ENCODE peak calls at places on chromosomes 11 and 22, in five cellular contexts. One of them, this sample, is unnamed.

GRCh38 chr11:104792861-104793260 is 105.4 kb downstream of the CASP12 start:
- DNase-seq in H1: no peak
- DNase-seq in SJCRH30: no peak
- DNase-seq in colonic mucosa: no peak
- DNase-seq in stomach: no peak
- DNase-seq in this sample: no peak

GRCh38 chr11:119188067-119188466 is 2.8 kb downstream of the NHERF4 start:
- DNase-seq in H1: no peak
- DNase-seq in SJCRH30: no peak
- DNase-seq in colonic mucosa: no peak
- DNase-seq in stomach: no peak
- DNase-seq in this sample: no peak

GRCh38 chr11:75191330-75191717 is 40.4 kb downstream of the SLCO2B1 start:
- DNase-seq in H1: no peak
- DNase-seq in SJCRH30: peak; percentile 37
- DNase-seq in colonic mucosa: no peak
- DNase-seq in stomach: no peak
- DNase-seq in this sample: no peak

GRCh38 chr11:88414981-88415391 is 77.5 kb upstream of the CTSC start:
- DNase-seq in H1: no peak
- DNase-seq in SJCRH30: peak; percentile 3
- DNase-seq in colonic mucosa: no peak
- DNase-seq in stomach: no peak
- DNase-seq in this sample: no peak

GRCh38 chr11:20353829-20354434 is 9.6 kb upstream of the HTATIP2 start:
- DNase-seq in H1: no peak
- DNase-seq in SJCRH30: peak; percentile 87
- DNase-seq in colonic mucosa: no peak
- DNase-seq in stomach: peak; percentile 29
- DNase-seq in this sample: no peak

GRCh38 chr11:45089251-45089650 is 57.2 kb upstream of the PRDM11 start:
- DNase-seq in H1: no peak
- DNase-seq in SJCRH30: no peak
- DNase-seq in colonic mucosa: peak; percentile 52
- DNase-seq in stomach: peak; percentile 33
- DNase-seq in this sample: no peak

GRCh38 chr22:46129390-46130041 is 20.8 kb upstream of the PPARA start:
- DNase-seq in H1: no peak
- DNase-seq in SJCRH30: no peak
- DNase-seq in colonic mucosa: no peak
- DNase-seq in stomach: no peak
- DNase-seq in this sample: no peak

GRCh38 chr11:44621140-44621681 is 55.7 kb downstream of the CD82 start:
- DNase-seq in H1: peak; percentile 46
- DNase-seq in SJCRH30: peak; percentile 87
- DNase-seq in colonic mucosa: peak; percentile 74
- DNase-seq in stomach: peak; percentile 70
- DNase-seq in this sample: no peak

GRCh38 chr11:12397953-12398352 is 20.6 kb downstream of the PARVA start:
- DNase-seq in H1: no peak
- DNase-seq in SJCRH30: peak; percentile 72
- DNase-seq in colonic mucosa: no peak
- DNase-seq in stomach: no peak
- DNase-seq in this sample: no peak

GRCh38 chr22:45007946-45008852 is 1.6 kb downstream of the PHF21B start:
- DNase-seq in H1: no peak
- DNase-seq in SJCRH30: no peak
- DNase-seq in colonic mucosa: no peak
- DNase-seq in stomach: no peak
- DNase-seq in this sample: no peak

GRCh38 chr11:59644528-59644927 is 24.3 kb downstream of the PATL1 start:
- DNase-seq in H1: no peak
- DNase-seq in SJCRH30: no peak
- DNase-seq in colonic mucosa: no peak
- DNase-seq in stomach: no peak
- DNase-seq in this sample: no peak

GRCh38 chr11:14150878-14151277 is 188.4 kb downstream of the SPON1 start:
- DNase-seq in H1: no peak
- DNase-seq in SJCRH30: no peak
- DNase-seq in colonic mucosa: no peak
- DNase-seq in stomach: no peak
- DNase-seq in this sample: no peak

GRCh38 chr11:13465909-13466371 is 2.9 kb upstream of the BTBD10 start:
- DNase-seq in H1: no peak
- DNase-seq in SJCRH30: peak; percentile 62
- DNase-seq in colonic mucosa: no peak
- DNase-seq in stomach: no peak
- DNase-seq in this sample: peak; percentile 22

GRCh38 chr11:3947084-3947483 is 91.6 kb downstream of the STIM1 start:
- DNase-seq in H1: no peak
- DNase-seq in SJCRH30: peak; percentile 42
- DNase-seq in colonic mucosa: peak; percentile 41
- DNase-seq in stomach: no peak
- DNase-seq in this sample: no peak

GRCh38 chr11:57482782-57483569 is 22.6 kb downstream of the RTN4RL2 start:
- DNase-seq in H1: no peak
- DNase-seq in SJCRH30: peak; percentile 77
- DNase-seq in colonic mucosa: no peak
- DNase-seq in stomach: peak; percentile 44
- DNase-seq in this sample: no peak

GRCh38 chr11:130588471-130588870 is 140.0 kb downstream of the ADAMTS15 start:
- DNase-seq in H1: no peak
- DNase-seq in SJCRH30: no peak
- DNase-seq in colonic mucosa: no peak
- DNase-seq in stomach: no peak
- DNase-seq in this sample: no peak

GRCh38 chr11:95831198-95831883 is 41.0 kb downstream of the CEP57 start:
- DNase-seq in H1: no peak
- DNase-seq in SJCRH30: peak; percentile 27
- DNase-seq in colonic mucosa: no peak
- DNase-seq in stomach: no peak
- DNase-seq in this sample: peak; percentile 6

GRCh38 chr11:18657696-18658095 is 23.6 kb upstream of the SPTY2D1 start:
- DNase-seq in H1: no peak
- DNase-seq in SJCRH30: no peak
- DNase-seq in colonic mucosa: no peak
- DNase-seq in stomach: no peak
- DNase-seq in this sample: no peak

GRCh38 chr11:92329137-92329536 is 104.5 kb downstream of the FAT3 start:
- DNase-seq in H1: no peak
- DNase-seq in SJCRH30: no peak
- DNase-seq in colonic mucosa: no peak
- DNase-seq in stomach: no peak
- DNase-seq in this sample: no peak

GRCh38 chr11:78338138-78338537 is 79.5 kb downstream of the GAB2 start:
- DNase-seq in H1: no peak
- DNase-seq in SJCRH30: no peak
- DNase-seq in colonic mucosa: no peak
- DNase-seq in stomach: no peak
- DNase-seq in this sample: no peak

GRCh38 chr11:115964091-115964490 is 459.9 kb upstream of the CADM1 start:
- DNase-seq in H1: no peak
- DNase-seq in SJCRH30: no peak
- DNase-seq in colonic mucosa: no peak
- DNase-seq in stomach: no peak
- DNase-seq in this sample: no peak

GRCh38 chr11:69080361-69080973 is 31.7 kb downstream of the TPCN2 start:
- DNase-seq in H1: no peak
- DNase-seq in SJCRH30: no peak
- DNase-seq in colonic mucosa: no peak
- DNase-seq in stomach: no peak
- DNase-seq in this sample: no peak

GRCh38 chr11:87173185-87174039 is 135.7 kb downstream of the TMEM135 start:
- DNase-seq in H1: no peak
- DNase-seq in SJCRH30: peak; percentile 23
- DNase-seq in colonic mucosa: no peak
- DNase-seq in stomach: no peak
- DNase-seq in this sample: no peak

GRCh38 chr11:63811522-63811921 is 1.7 kb upstream of the SPINDOC start:
- DNase-seq in H1: no peak
- DNase-seq in SJCRH30: no peak
- DNase-seq in colonic mucosa: no peak
- DNase-seq in stomach: no peak
- DNase-seq in this sample: no peak

GRCh38 chr22:49500076-49500460 is 327.6 kb downstream of the BRD1 start:
- DNase-seq in H1: no peak
- DNase-seq in SJCRH30: no peak
- DNase-seq in colonic mucosa: no peak
- DNase-seq in stomach: no peak
- DNase-seq in this sample: no peak

GRCh38 chr11:105151936-105152554 is 12.5 kb upstream of the CARD18 start:
- DNase-seq in H1: no peak
- DNase-seq in SJCRH30: no peak
- DNase-seq in colonic mucosa: no peak
- DNase-seq in stomach: no peak
- DNase-seq in this sample: no peak

GRCh38 chr11:43765194-43765593 is 84.7 kb downstream of the HSD17B12 start:
- DNase-seq in H1: no peak
- DNase-seq in SJCRH30: no peak
- DNase-seq in colonic mucosa: no peak
- DNase-seq in stomach: no peak
- DNase-seq in this sample: no peak

GRCh38 chr11:68889948-68890446 is 13.6 kb downstream of the MRPL21 start:
- DNase-seq in H1: peak; percentile 57
- DNase-seq in SJCRH30: peak; percentile 11
- DNase-seq in colonic mucosa: peak; percentile 28
- DNase-seq in stomach: no peak
- DNase-seq in this sample: peak; percentile 98

GRCh38 chr11:61837411-61838005 is 9.4 kb downstream of the FADS2 start:
- DNase-seq in H1: no peak
- DNase-seq in SJCRH30: no peak
- DNase-seq in colonic mucosa: no peak
- DNase-seq in stomach: no peak
- DNase-seq in this sample: no peak

DNA sequence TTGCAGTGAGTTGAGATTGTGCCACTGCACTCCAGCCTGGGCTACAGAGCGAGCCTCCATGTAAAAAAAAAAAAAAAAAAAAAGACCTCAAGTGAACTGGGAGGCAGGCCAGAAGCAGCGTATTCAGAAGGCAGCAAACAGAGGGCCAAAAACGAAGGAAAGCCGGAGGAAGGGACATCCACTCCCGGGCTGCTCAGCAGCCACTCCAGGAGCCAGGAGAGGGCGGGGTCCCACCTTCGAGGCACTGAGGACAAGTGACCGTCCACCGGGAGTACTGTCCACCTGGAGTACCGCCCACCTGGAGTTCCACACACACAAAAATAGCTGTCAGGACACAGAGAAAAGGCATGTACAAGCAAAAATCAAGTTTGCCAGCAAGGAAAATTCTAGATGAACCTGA is 5.5 kb downstream of the TOLLIP start:
- DNase-seq in H1: no peak
- DNase-seq in SJCRH30: no peak
- DNase-seq in colonic mucosa: no peak
- DNase-seq in stomach: peak; percentile 80
- DNase-seq in this sample: no peak
- H3K4me3 ChIP-seq in H1: no peak overlapping the region
- H3K4me3 ChIP-seq in SJCRH30: no peak overlapping the region
- H3K4me3 ChIP-seq in colonic mucosa: no peak overlapping the region
- H3K4me3 ChIP-seq in stomach: no peak overlapping the region
- H3K4me3 ChIP-seq in this sample: no peak overlapping the region

DNA sequence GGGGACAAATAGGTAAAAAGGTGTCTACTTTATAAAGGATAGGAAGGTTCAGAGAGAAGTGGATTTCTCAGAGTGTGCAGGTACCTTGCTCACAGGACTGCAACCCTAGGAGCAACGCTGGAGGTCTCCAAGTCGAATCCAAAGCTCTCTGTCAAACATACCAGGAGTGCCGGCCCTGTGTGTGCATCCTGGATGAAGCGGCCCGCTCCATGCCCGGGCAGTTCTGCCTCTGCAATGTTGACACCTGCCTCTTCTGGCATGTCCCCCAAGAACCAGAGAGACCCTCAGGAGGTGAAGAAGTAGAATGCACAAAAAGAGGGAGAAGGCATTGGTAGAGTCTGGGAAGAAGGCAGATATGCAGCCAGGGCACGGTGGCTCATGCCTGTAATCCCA is 3.1 kb upstream of the TSSK2 start:
- DNase-seq in H1: no peak
- DNase-seq in SJCRH30: no peak
- DNase-seq in colonic mucosa: no peak
- DNase-seq in stomach: no peak
- DNase-seq in this sample: no peak
- H3K27ac ChIP-seq in H1: no peak overlapping the region
- H3K27ac ChIP-seq in SJCRH30: no peak overlapping the region
- H3K27ac ChIP-seq in colonic mucosa: no peak overlapping the region
- H3K27ac ChIP-seq in stomach: no peak overlapping the region
- H3K27ac ChIP-seq in this sample: no peak overlapping the region

DNA sequence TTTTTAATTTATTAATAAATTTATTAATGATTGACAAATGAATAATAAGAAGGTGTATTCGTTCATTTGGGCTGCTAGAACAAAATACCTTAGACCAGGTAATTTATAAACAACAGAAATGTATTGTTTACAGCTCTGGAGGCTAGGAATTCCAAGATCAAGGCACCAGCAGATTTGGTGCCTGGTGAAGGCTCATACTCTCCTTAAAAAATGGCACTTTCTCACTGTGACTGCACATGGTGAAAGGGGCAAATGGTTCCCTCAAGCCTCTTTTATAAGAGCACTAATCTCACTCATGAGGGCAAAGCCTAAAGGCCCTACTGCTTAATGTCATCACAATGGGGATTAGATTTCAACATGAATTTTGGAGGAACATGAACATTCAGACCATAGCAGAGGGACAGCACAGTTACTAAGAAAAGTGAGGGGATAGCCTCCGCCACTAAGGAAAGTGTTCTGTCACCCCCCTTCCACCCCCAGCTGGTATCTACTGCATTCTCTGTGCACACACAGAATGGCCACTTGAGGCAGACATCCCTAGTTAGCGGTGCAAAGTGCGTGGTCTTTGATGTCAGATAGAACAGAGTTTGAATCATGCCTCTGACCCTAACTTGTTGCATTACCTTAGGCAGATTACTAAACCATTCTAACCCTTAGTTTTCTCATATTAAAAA is 47.2 kb upstream of the CEP295 start:
- DNase-seq in H1: no peak
- DNase-seq in SJCRH30: peak; percentile 19
- DNase-seq in colonic mucosa: no peak
- DNase-seq in stomach: no peak
- DNase-seq in this sample: no peak
- H3K9me3 ChIP-seq in H1: no peaks in the 10 kb centered on the region
- H3K9me3 ChIP-seq in SJCRH30: no peaks in the 10 kb centered on the region
- H3K9me3 ChIP-seq in colonic mucosa: no peaks in the 10 kb centered on the region
- H3K9me3 ChIP-seq in stomach: no peaks in the 10 kb centered on the region
- H3K9me3 ChIP-seq in this sample: no peaks in the 10 kb centered on the region

GRCh38 chr11:17541330-17541885 is 2.8 kb downstream of the USH1C start:
- DNase-seq in H1: no peak
- DNase-seq in SJCRH30: no peak
- DNase-seq in colonic mucosa: peak; percentile 36
- DNase-seq in stomach: no peak
- DNase-seq in this sample: no peak

GRCh38 chr11:17544181-17544622 is at the start of gene USH1C:
- DNase-seq in H1: no peak
- DNase-seq in SJCRH30: no peak
- DNase-seq in colonic mucosa: peak; percentile 83
- DNase-seq in stomach: peak; percentile 72
- DNase-seq in this sample: no peak

GRCh38 chr11:17542249-17542648 is 2.0 kb downstream of the USH1C start:
- DNase-seq in H1: no peak
- DNase-seq in SJCRH30: no peak
- DNase-seq in colonic mucosa: peak; percentile 88
- DNase-seq in stomach: peak; percentile 72
- DNase-seq in this sample: no peak

GRCh38 chr11:17543041-17543440 is 1.2 kb downstream of the USH1C start:
- DNase-seq in H1: no peak
- DNase-seq in SJCRH30: no peak
- DNase-seq in colonic mucosa: peak; percentile 68
- DNase-seq in stomach: no peak
- DNase-seq in this sample: no peak

GRCh38 chr11:17543574-17544180 is 539 bp downstream of the USH1C start:
- DNase-seq in H1: no peak
- DNase-seq in SJCRH30: no peak
- DNase-seq in colonic mucosa: peak; percentile 45
- DNase-seq in stomach: no peak
- DNase-seq in this sample: no peak
- H3K4me3 ChIP-seq in H1: peak overlapping the region; percentile 63
- H3K4me3 ChIP-seq in SJCRH30: no peak overlapping the region
- H3K4me3 ChIP-seq in colonic mucosa: peak overlapping the region; percentile 57
- H3K4me3 ChIP-seq in stomach: peak overlapping the region; percentile 44
- H3K4me3 ChIP-seq in this sample: no peak overlapping the region

This sample was measured in SK-N-MC.